ENCODE peak calls at places on chromosomes 7 and 10, in five cellular contexts. One of them, this sample, is unnamed.

GRCh38 chr7:5630670-5631069 is 150.8 kb downstream of the RNF216 start:
- DNase-seq in stomach: no peak
- DNase-seq in PC-9: no peak
- DNase-seq in COR-L47: no peak
- DNase-seq in H9: no peak
- DNase-seq in this sample: no peak

GRCh38 chr7:115558186-115558585 is 472.4 kb downstream of the TFEC start:
- DNase-seq in stomach: no peak
- DNase-seq in PC-9: no peak
- DNase-seq in H9: no peak
- DNase-seq in COR-L47: no peak
- DNase-seq in this sample: no peak

GRCh38 chr10:78255796-78256638 is 222.4 kb downstream of the RPS24 start:
- DNase-seq in H9: no peak
- DNase-seq in COR-L47: no peak
- DNase-seq in PC-9: peak
- DNase-seq in stomach: peak
- DNase-seq in this sample: no peak

GRCh38 chr10:101041252-101041761 is 10.3 kb downstream of the SFXN3 start:
- DNase-seq in stomach: peak
- DNase-seq in PC-9: peak
- DNase-seq in COR-L47: peak
- DNase-seq in H9: peak
- DNase-seq in this sample: peak

GRCh38 chr10:21528452-21529235 is 3.2 kb upstream of the SKIDA1 start:
- DNase-seq in stomach: no peak
- DNase-seq in H9: no peak
- DNase-seq in COR-L47: no peak
- DNase-seq in PC-9: no peak
- DNase-seq in this sample: no peak

GRCh38 chr10:119483001-119483400 is 59.5 kb downstream of the RGS10 start:
- DNase-seq in stomach: no peak
- DNase-seq in H9: no peak
- DNase-seq in COR-L47: no peak
- DNase-seq in PC-9: no peak
- DNase-seq in this sample: no peak

GRCh38 chr7:136877509-136877908 is 9.1 kb downstream of the CHRM2 start:
- DNase-seq in PC-9: no peak
- DNase-seq in stomach: no peak
- DNase-seq in COR-L47: no peak
- DNase-seq in H9: no peak
- DNase-seq in this sample: no peak

GRCh38 chr10:108454793-108455192 is 1290.3 kb upstream of the SORCS1 start:
- DNase-seq in COR-L47: no peak
- DNase-seq in PC-9: no peak
- DNase-seq in H9: no peak
- DNase-seq in stomach: no peak
- DNase-seq in this sample: no peak

GRCh38 chr7:11492307-11492706 is 339.7 kb downstream of the THSD7A start:
- DNase-seq in COR-L47: no peak
- DNase-seq in PC-9: no peak
- DNase-seq in H9: no peak
- DNase-seq in stomach: no peak
- DNase-seq in this sample: no peak

GRCh38 chr7:73623798-73624668 is at the start of gene MLXIPL:
- DNase-seq in PC-9: peak
- DNase-seq in H9: peak
- DNase-seq in COR-L47: peak
- DNase-seq in stomach: peak
- DNase-seq in this sample: peak

GRCh38 chr7:4738711-4739527 is 36.5 kb upstream of the AP5Z1 start:
- DNase-seq in stomach: peak
- DNase-seq in COR-L47: no peak
- DNase-seq in H9: peak
- DNase-seq in PC-9: peak
- DNase-seq in this sample: peak

GRCh38 chr7:102472126-102473041 is 6.3 kb downstream of the POLR2J start:
- DNase-seq in stomach: no peak
- DNase-seq in COR-L47: no peak
- DNase-seq in PC-9: no peak
- DNase-seq in H9: no peak
- DNase-seq in this sample: no peak

GRCh38 chr7:140525741-140526140 is 46.4 kb upstream of the MKRN1 start:
- DNase-seq in stomach: no peak
- DNase-seq in PC-9: peak
- DNase-seq in H9: peak
- DNase-seq in COR-L47: no peak
- DNase-seq in this sample: no peak

GRCh38 chr7:110646814-110647213 is 444.1 kb upstream of the LRRN3 start:
- DNase-seq in stomach: no peak
- DNase-seq in COR-L47: no peak
- DNase-seq in H9: no peak
- DNase-seq in PC-9: no peak
- DNase-seq in this sample: no peak

GRCh38 chr7:50632561-50633413 is 67.6 kb upstream of the DDC start:
- DNase-seq in PC-9: peak
- DNase-seq in stomach: peak
- DNase-seq in COR-L47: peak
- DNase-seq in H9: peak
- DNase-seq in this sample: no peak

This sample was measured in DMS79.